ENCODE peak calls at places on chromosomes 12 and 14, in eight cellular contexts. N, E, P, S, J, K, D and C are unnamed samples.

GRCh38 chr12:92505373-92506340 is 197.1 kb upstream of the PLEKHG7 start:
- DNase-seq in N (peak; percentile 61), S (peak; percentile 90), K (peak; percentile 88), P (no peak), E (peak; percentile 44), D (peak; percentile 24), J (no peak), C (peak; percentile 58)

GRCh38 chr14:98633380-98633779 is 638.6 kb downstream of the BCL11B start:
- DNase-seq in K (no peak), N (no peak), J (no peak), D (no peak), P (no peak), E (peak; percentile 16), S (no peak), C (peak; percentile 14)

GRCh38 chr14:81766597-81766996 is 232.9 kb upstream of the SEL1L start:
- DNase-seq in P (no peak), E (no peak), J (no peak), N (no peak), K (no peak), D (no peak), S (no peak), C (no peak)

GRCh38 chr12:88081247-88081646 is 52.0 kb upstream of the C12orf50 start:
- DNase-seq in J (no peak), E (no peak), P (no peak), S (no peak), N (no peak), K (no peak), D (no peak), C (no peak)

GRCh38 chr12:89183985-89184435 is 168.3 kb downstream of the DUSP6 start:
- DNase-seq in S (peak; percentile 90), P (peak; percentile 15), N (peak; percentile 95), J (peak; percentile 81), E (peak; percentile 59), K (no peak), D (no peak), C (peak; percentile 9)

GRCh38 chr12:69732088-69732487 is 6.6 kb upstream of the RAB3IP start:
- DNase-seq in N (no peak), D (no peak), S (no peak), P (no peak), J (no peak), K (no peak), E (no peak), C (no peak)

GRCh38 chr14:89228921-89229639 is 188.0 kb downstream of the FOXN3 start:
- DNase-seq in S (no peak), D (no peak), J (no peak), K (no peak), P (no peak), E (no peak), N (no peak), C (no peak)

GRCh38 chr14:33529773-33530172 is 421.1 kb downstream of the EGLN3 start:
- DNase-seq in K (no peak), D (no peak), P (no peak), S (no peak), N (no peak), J (no peak), E (no peak), C (no peak)

GRCh38 chr14:40684328-40684727 is 922.3 kb upstream of the LRFN5 start:
- DNase-seq in S (no peak), E (no peak), D (no peak), P (no peak), K (no peak), N (no peak), J (no peak), C (no peak)